ENCODE peak calls at places on chromosomes 12 and 14, in four cellular contexts. One of them, this sample, is unnamed.

GRCh38 chr12:23662966-23663365 is 286.5 kb downstream of the SOX5 start:
- DNase-seq in activated CD4-positive, alpha-beta T cell treated with anti-CD3 and anti-CD28 coated beads for 1 hour: no peak
- DNase-seq in NCI-H146: no peak
- DNase-seq in lung: no peak
- DNase-seq in this sample: no peak

GRCh38 chr12:81143057-81143456 is 65.2 kb downstream of the ACSS3 start:
- DNase-seq in NCI-H146: no peak
- DNase-seq in lung: peak; percentile 31
- DNase-seq in activated CD4-positive, alpha-beta T cell treated with anti-CD3 and anti-CD28 coated beads for 1 hour: no peak
- DNase-seq in this sample: no peak

GRCh38 chr12:104478396-104479140 is 21.8 kb downstream of the CHST11 start:
- DNase-seq in lung: no peak
- DNase-seq in activated CD4-positive, alpha-beta T cell treated with anti-CD3 and anti-CD28 coated beads for 1 hour: no peak
- DNase-seq in NCI-H146: no peak
- DNase-seq in this sample: peak; percentile 21

GRCh38 chr14:100895411-100895810 is 8.1 kb downstream of the RTL1 start:
- DNase-seq in NCI-H146: no peak
- DNase-seq in activated CD4-positive, alpha-beta T cell treated with anti-CD3 and anti-CD28 coated beads for 1 hour: no peak
- DNase-seq in lung: no peak
- DNase-seq in this sample: no peak

GRCh38 chr12:44972746-44973421 is 78.0 kb downstream of the DBX2 start:
- DNase-seq in NCI-H146: peak; percentile 5
- DNase-seq in activated CD4-positive, alpha-beta T cell treated with anti-CD3 and anti-CD28 coated beads for 1 hour: no peak
- DNase-seq in lung: no peak
- DNase-seq in this sample: no peak

GRCh38 chr14:49173765-49174373 is 412.3 kb downstream of the RPS29 start:
- DNase-seq in lung: peak; percentile 49
- DNase-seq in activated CD4-positive, alpha-beta T cell treated with anti-CD3 and anti-CD28 coated beads for 1 hour: no peak
- DNase-seq in NCI-H146: peak; percentile 27
- DNase-seq in this sample: peak; percentile 59

GRCh38 chr14:57060276-57060956 is 208.3 kb downstream of the EXOC5 start:
- DNase-seq in activated CD4-positive, alpha-beta T cell treated with anti-CD3 and anti-CD28 coated beads for 1 hour: no peak
- DNase-seq in NCI-H146: no peak
- DNase-seq in lung: no peak
- DNase-seq in this sample: no peak

GRCh38 chr12:76035045-76035444 is 3.5 kb upstream of the PHLDA1 start:
- DNase-seq in activated CD4-positive, alpha-beta T cell treated with anti-CD3 and anti-CD28 coated beads for 1 hour: no peak
- DNase-seq in NCI-H146: no peak
- DNase-seq in lung: no peak
- DNase-seq in this sample: no peak

GRCh38 chr12:6639151-6639773 is 3.5 kb upstream of the LPAR5 start:
- DNase-seq in NCI-H146: no peak
- DNase-seq in activated CD4-positive, alpha-beta T cell treated with anti-CD3 and anti-CD28 coated beads for 1 hour: no peak
- DNase-seq in lung: no peak
- DNase-seq in this sample: no peak

GRCh38 chr12:124914392-124915248 is at the start of gene UBC:
- DNase-seq in activated CD4-positive, alpha-beta T cell treated with anti-CD3 and anti-CD28 coated beads for 1 hour: peak; percentile 89
- DNase-seq in NCI-H146: no peak
- DNase-seq in lung: peak; percentile 92
- DNase-seq in this sample: peak; percentile 94

GRCh38 chr12:100576311-100577036 is 3.0 kb downstream of the GAS2L3 start:
- DNase-seq in activated CD4-positive, alpha-beta T cell treated with anti-CD3 and anti-CD28 coated beads for 1 hour: no peak
- DNase-seq in NCI-H146: no peak
- DNase-seq in lung: no peak
- DNase-seq in this sample: no peak

GRCh38 chr14:77598366-77599050 is 17.9 kb downstream of the SPTLC2 start:
- DNase-seq in NCI-H146: no peak
- DNase-seq in activated CD4-positive, alpha-beta T cell treated with anti-CD3 and anti-CD28 coated beads for 1 hour: no peak
- DNase-seq in lung: no peak
- DNase-seq in this sample: peak; percentile 52

GRCh38 chr14:26173581-26173980 is 424.3 kb downstream of the NOVA1 start:
- DNase-seq in lung: no peak
- DNase-seq in NCI-H146: no peak
- DNase-seq in activated CD4-positive, alpha-beta T cell treated with anti-CD3 and anti-CD28 coated beads for 1 hour: no peak
- DNase-seq in this sample: no peak

GRCh38 chr14:24398943-24399801 is at the start of gene NYNRIN:
- DNase-seq in activated CD4-positive, alpha-beta T cell treated with anti-CD3 and anti-CD28 coated beads for 1 hour: no peak
- DNase-seq in lung: no peak
- DNase-seq in NCI-H146: peak; percentile 47
- DNase-seq in this sample: peak; percentile 64

GRCh38 chr12:597926-598568 is 65.2 kb downstream of the NINJ2 start:
- DNase-seq in lung: peak; percentile 54
- DNase-seq in NCI-H146: no peak
- DNase-seq in activated CD4-positive, alpha-beta T cell treated with anti-CD3 and anti-CD28 coated beads for 1 hour: no peak
- DNase-seq in this sample: no peak

GRCh38 chr14:53399057-53399456 is 245.9 kb upstream of the DDHD1 start:
- DNase-seq in lung: no peak
- DNase-seq in activated CD4-positive, alpha-beta T cell treated with anti-CD3 and anti-CD28 coated beads for 1 hour: no peak
- DNase-seq in NCI-H146: no peak
- DNase-seq in this sample: no peak

GRCh38 chr12:61757831-61758505 is 502.2 kb upstream of the USP15 start:
- DNase-seq in activated CD4-positive, alpha-beta T cell treated with anti-CD3 and anti-CD28 coated beads for 1 hour: no peak
- DNase-seq in NCI-H146: no peak
- DNase-seq in lung: no peak
- DNase-seq in this sample: no peak

GRCh38 chr12:108633534-108634224 is at the start of gene SELPLG:
- DNase-seq in lung: peak; percentile 76
- DNase-seq in NCI-H146: no peak
- DNase-seq in activated CD4-positive, alpha-beta T cell treated with anti-CD3 and anti-CD28 coated beads for 1 hour: peak; percentile 65
- DNase-seq in this sample: peak; percentile 65

GRCh38 chr14:95503365-95504134 is 12.9 kb downstream of the SYNE3 start:
- DNase-seq in lung: no peak
- DNase-seq in activated CD4-positive, alpha-beta T cell treated with anti-CD3 and anti-CD28 coated beads for 1 hour: no peak
- DNase-seq in NCI-H146: no peak
- DNase-seq in this sample: no peak

GRCh38 chr12:56326533-56326932 is 7.3 kb downstream of the PAN2 start:
- DNase-seq in NCI-H146: no peak
- DNase-seq in lung: no peak
- DNase-seq in activated CD4-positive, alpha-beta T cell treated with anti-CD3 and anti-CD28 coated beads for 1 hour: no peak
- DNase-seq in this sample: no peak

GRCh38 chr12:126953365-126953889 is 1313.5 kb upstream of the TMEM132C start:
- DNase-seq in lung: no peak
- DNase-seq in NCI-H146: no peak
- DNase-seq in activated CD4-positive, alpha-beta T cell treated with anti-CD3 and anti-CD28 coated beads for 1 hour: no peak
- DNase-seq in this sample: no peak

GRCh38 chr12:24760606-24761378 is 188.1 kb downstream of the BCAT1 start:
- DNase-seq in NCI-H146: no peak
- DNase-seq in activated CD4-positive, alpha-beta T cell treated with anti-CD3 and anti-CD28 coated beads for 1 hour: no peak
- DNase-seq in lung: no peak
- DNase-seq in this sample: no peak